ENCODE peak calls at places on chromosomes 12 and 14, in six cellular contexts. X is GM23338, Y is neural progenitor cell, H is PC-3, N is MM.1S, J is PC-9. A is an unnamed sample.
A peak's percentile ranks its signal among the peaks of the same experiment; 100 is the strongest.

GRCh38 chr14:51472881-51473280 is 178.8 kb upstream of the FRMD6 start:
- DNase-seq in X (no peak), Y (no peak), H (no peak), N (no peak), J (no peak), A (peak; percentile 20)

GRCh38 chr12:27014859-27015729 is 910 bp upstream of the TM7SF3 start:
- DNase-seq in X (no peak), Y (no peak), H (no peak), N (no peak), J (no peak), A (peak; percentile 7)

GRCh38 chr12:47082963-47083621 is 3.3 kb upstream of the AMIGO2 start:
- DNase-seq in X (no peak), Y (no peak), H (peak; percentile 96), N (no peak), J (peak; percentile 35), A (peak; percentile 95)

GRCh38 chr14:85531141-85531593 is 1.2 kb downstream of the FLRT2 start:
- DNase-seq in X (peak; percentile 81), Y (peak; percentile 69), H (no peak), N (no peak), J (no peak), A (peak; percentile 86)

GRCh38 chr12:14417717-14418116 is 52.2 kb downstream of the ATF7IP start:
- DNase-seq in X (peak; percentile 96), Y (peak; percentile 88), H (peak; percentile 54), N (peak; percentile 21), J (peak; percentile 61), A (peak; percentile 80)

GRCh38 chr12:31578632-31579031 is 12.3 kb downstream of the DENND5B start:
- DNase-seq in X (no peak), Y (no peak), H (no peak), N (no peak), J (no peak), A (peak; percentile 75)

GRCh38 chr12:47755655-47756562 is 2.8 kb downstream of the RAPGEF3 start:
- DNase-seq in X (no peak), Y (no peak), H (no peak), N (peak; percentile 87), J (no peak), A (peak; percentile 24)

GRCh38 chr14:21145437-21145836 is 10.4 kb downstream of the OR5AU1 start:
- DNase-seq in X (no peak), Y (no peak), H (no peak), N (no peak), J (no peak), A (no peak)

GRCh38 chr14:91893659-91894058 is 26.3 kb upstream of the TC2N start:
- DNase-seq in X (no peak), Y (no peak), H (no peak), N (no peak), J (no peak), A (peak; percentile 15)

GRCh38 chr14:89399594-89400068 is 17.4 kb downstream of the FOXN3 start:
- DNase-seq in X (peak; percentile 97), Y (peak; percentile 56), H (no peak), N (no peak), J (no peak), A (peak; percentile 80)

GRCh38 chr12:131940121-131940520 is 9.6 kb upstream of the EP400 start:
- DNase-seq in X (no peak), Y (no peak), H (no peak), N (no peak), J (no peak), A (no peak)

GRCh38 chr14:89621791-89622638 is 205.0 kb upstream of the FOXN3 start:
- DNase-seq in X (no peak), Y (no peak), H (no peak), N (no peak), J (no peak), A (no peak)

GRCh38 chr12:49810159-49810459 is 18.1 kb downstream of the NCKAP5L start:
- DNase-seq in X (no peak), Y (no peak), H (no peak), N (no peak), J (no peak), A (no peak)

GRCh38 chr12:19002192-19002591 is 127.3 kb upstream of the PLEKHA5 start:
- DNase-seq in X (no peak), Y (no peak), H (no peak), N (no peak), J (no peak), A (peak; percentile 32)

GRCh38 chr12:105921872-105922669 is 216.7 kb downstream of the NUAK1 start:
- DNase-seq in X (no peak), Y (no peak), H (no peak), N (no peak), J (no peak), A (peak; percentile 53)

GRCh38 chr12:40253936-40254335 is 29.1 kb downstream of the LRRK2 start:
- DNase-seq in X (no peak), Y (no peak), H (no peak), N (no peak), J (no peak), A (peak; percentile 84)

GRCh38 chr12:91309450-91309849 is 126.8 kb upstream of the DCN start:
- DNase-seq in X (no peak), Y (no peak), H (no peak), N (no peak), J (no peak), A (no peak)

GRCh38 chr12:45705404-45705803 is 24.1 kb upstream of the ARID2 start:
- DNase-seq in X (no peak), Y (no peak), H (no peak), N (no peak), J (no peak), A (no peak)

GRCh38 chr12:80218925-80219714 is 119.8 kb downstream of the OTOGL start:
- DNase-seq in X (no peak), Y (no peak), H (no peak), N (no peak), J (no peak), A (no peak)

GRCh38 chr12:26939192-26939832 is 1.0 kb downstream of the FGFR1OP2 start:
- DNase-seq in X (no peak), Y (no peak), H (peak; percentile 21), N (peak; percentile 48), J (no peak), A (peak; percentile 57)

GRCh38 chr14:97458302-97459137 is 661.3 kb downstream of the VRK1 start:
- DNase-seq in X (peak; percentile 83), Y (peak; percentile 57), H (no peak), N (no peak), J (no peak), A (no peak)

GRCh38 chr14:53967606-53968005 is 11.0 kb upstream of the BMP4 start:
- DNase-seq in X (no peak), Y (no peak), H (peak; percentile 10), N (no peak), J (no peak), A (no peak)

DNA sequence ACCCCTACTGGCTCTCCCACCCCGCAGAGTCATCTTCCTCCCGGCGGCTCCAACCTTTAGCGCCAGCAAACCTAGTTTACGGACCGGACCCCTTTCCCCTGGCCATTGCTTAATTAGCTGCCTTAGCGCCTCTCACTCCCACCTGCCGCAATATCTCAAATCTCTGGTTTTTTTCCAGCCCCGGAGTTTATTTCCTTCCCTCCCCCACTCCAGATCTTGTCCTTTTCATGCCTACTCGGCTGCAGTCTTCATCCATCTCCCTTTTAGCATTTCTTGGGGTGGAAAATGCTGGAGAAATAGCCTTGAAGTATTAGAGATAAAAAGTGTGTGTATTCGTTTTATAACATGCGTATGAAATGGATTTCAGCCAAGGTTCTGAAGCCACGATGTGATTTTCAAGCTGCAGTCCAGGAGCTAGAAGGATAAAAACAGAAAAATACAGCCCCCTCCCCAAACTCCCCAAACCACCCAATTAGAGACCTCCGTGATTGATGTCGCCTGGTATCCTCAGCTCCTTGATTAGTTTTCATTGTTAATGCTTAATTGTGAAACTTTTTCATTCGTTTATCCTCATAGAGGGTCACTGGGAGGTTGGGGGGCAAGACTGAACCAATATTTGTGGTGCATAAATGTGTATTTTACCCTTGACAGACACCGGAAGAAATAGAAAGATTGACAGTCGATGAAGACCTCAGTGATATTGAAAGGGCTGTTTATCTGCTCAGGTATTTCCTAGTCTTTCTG is 1.5 kb downstream of the PPP4R4 start:
- DNase-seq in X (no peak), Y (no peak), H (no peak), N (no peak), J (no peak), A (peak; percentile 15)
- TF ChIP-seq EZH2 in X (peak; percentile 33), Y (no peak), H (no peak), N (no peak), J (no peak), A (no peak)

GRCh38 chr12:76073561-76073960 is 10.9 kb downstream of the NAP1L1 start:
- DNase-seq in X (no peak), Y (no peak), H (no peak), N (no peak), J (no peak), A (no peak)

GRCh38 chr12:76065917-76066316 is 18.6 kb downstream of the NAP1L1 start:
- DNase-seq in X (no peak), Y (no peak), H (no peak), N (no peak), J (no peak), A (no peak)

GRCh38 chr12:76064904-76065303 is 19.6 kb downstream of the NAP1L1 start:
- DNase-seq in X (no peak), Y (no peak), H (no peak), N (no peak), J (no peak), A (peak; percentile 20)

GRCh38 chr12:76072568-76072967 is 11.9 kb downstream of the NAP1L1 start:
- DNase-seq in X (no peak), Y (no peak), H (no peak), N (no peak), J (no peak), A (no peak)

GRCh38 chr12:76069339-76069738 is 15.1 kb downstream of the NAP1L1 start:
- DNase-seq in X (peak; percentile 27), Y (no peak), H (no peak), N (no peak), J (no peak), A (no peak)
- H3F3A ChIP-seq in X (no peaks in the 10 kb centered on the region), Y (peaks cover 13% of the 10 kb centered on the region), H (no peaks in the 10 kb centered on the region), N (no peaks in the 10 kb centered on the region), J (peaks cover 53% of the 10 kb centered on the region), A (peaks cover 39% of the 10 kb centered on the region)

GRCh38 chr12:53937596-53938275 is 895 bp upstream of the HOXC13 start:
- DNase-seq in X (no peak), Y (no peak), H (no peak), N (no peak), J (no peak), A (no peak)
- TF ChIP-seq EZH2 in X (peak; percentile 97), Y (peak; percentile 9), H (no peak), N (no peak), J (no peak), A (peak; percentile 49)

GRCh38 chr14:103341250-103342129 is 7.5 kb downstream of the EIF5 start:
- DNase-seq in X (no peak), Y (no peak), H (no peak), N (no peak), J (no peak), A (no peak)

GRCh38 chr14:103343164-103343879 is 9.3 kb downstream of the EIF5 start:
- DNase-seq in X (no peak), Y (no peak), H (no peak), N (no peak), J (no peak), A (no peak)

GRCh38 chr14:103346286-103346685 is 12.2 kb downstream of the EIF5 start:
- DNase-seq in X (no peak), Y (no peak), H (no peak), N (no peak), J (no peak), A (peak; percentile 33)

GRCh38 chr14:103347091-103347815 is 13.2 kb downstream of the EIF5 start:
- DNase-seq in X (peak; percentile 51), Y (no peak), H (no peak), N (no peak), J (no peak), A (no peak)

GRCh38 chr14:103343905-103344797 is 10.1 kb downstream of the EIF5 start:
- DNase-seq in X (no peak), Y (no peak), H (no peak), N (no peak), J (no peak), A (no peak)
- H3F3A ChIP-seq in X (peaks cover 68% of the 10 kb centered on the region), Y (peaks cover 86% of the 10 kb centered on the region), H (peaks cover 33% of the 10 kb centered on the region), N (peaks cover 3% of the 10 kb centered on the region), J (peaks cover 99% of the 10 kb centered on the region), A (peaks cover 91% of the 10 kb centered on the region)

A was measured in GM23248.